ENCODE peak calls at places on chromosomes 16 and 17, in four cellular contexts. S, O, Q and P are unnamed samples.

GRCh38 chr16:85245307-85246172 is 133.3 kb upstream of the CIBAR2 start:
- DNase-seq in Q (peak; percentile 73), O (peak; percentile 76), S (peak; percentile 69), P (peak; percentile 51)

GRCh38 chr17:80826955-80827645 is 164.5 kb upstream of the CHMP6 start:
- DNase-seq in O (no peak), Q (no peak), S (peak; percentile 67), P (no peak)

GRCh38 chr16:27748868-27749546 is 199.1 kb downstream of the KATNIP start:
- DNase-seq in Q (peak; percentile 44), O (peak; percentile 89), S (peak; percentile 37), P (peak; percentile 25)

GRCh38 chr17:77145635-77146632 is 5.2 kb downstream of the SEC14L1 start:
- DNase-seq in O (no peak), Q (peak; percentile 34), S (no peak), P (peak; percentile 70)

GRCh38 chr17:40157972-40158371 is 17.6 kb downstream of the CASC3 start:
- DNase-seq in O (no peak), S (no peak), Q (no peak), P (no peak)

GRCh38 chr17:3681565-3681964 is 13.0 kb downstream of the EMC6 start:
- DNase-seq in O (no peak), S (no peak), Q (no peak), P (no peak)

GRCh38 chr17:82246365-82247174 is 17.7 kb downstream of the SLC16A3 start:
- DNase-seq in S (peak; percentile 79), Q (no peak), O (no peak), P (no peak)

GRCh38 chr16:58471209-58471975 is 28.6 kb upstream of the NDRG4 start:
- DNase-seq in S (no peak), O (no peak), Q (no peak), P (no peak)

GRCh38 chr16:73753931-73754330 is 542.7 kb upstream of the PSMD7 start:
- DNase-seq in O (no peak), Q (no peak), S (no peak), P (no peak)

GRCh38 chr17:63116967-63117366 is 150.9 kb downstream of the TANC2 start:
- DNase-seq in Q (no peak), O (no peak), S (peak; percentile 17), P (no peak)

GRCh38 chr17:78498848-78499247 is 78.3 kb downstream of the DNAH17 start:
- DNase-seq in S (no peak), O (no peak), Q (no peak), P (no peak)

GRCh38 chr17:14793237-14793636 is 471.9 kb downstream of the PMP22 start:
- DNase-seq in S (no peak), Q (no peak), O (no peak), P (no peak)

GRCh38 chr17:68861602-68862001 is 93.6 kb downstream of the ABCA8 start:
- DNase-seq in Q (no peak), S (no peak), O (no peak), P (no peak)

GRCh38 chr17:67656494-67657203 is 61.1 kb upstream of the NOL11 start:
- DNase-seq in O (no peak), S (no peak), Q (no peak), P (no peak)

GRCh38 chr16:11218324-11218962 is 37.6 kb downstream of the SOCS1 start:
- DNase-seq in S (peak; percentile 38), Q (no peak), O (no peak), P (no peak)

GRCh38 chr16:782766-783403 is 5.3 kb downstream of the RPUSD1 start:
- DNase-seq in Q (no peak), O (no peak), S (no peak), P (no peak)

GRCh38 chr17:44137891-44138709 is 3.6 kb upstream of the HROB start:
- DNase-seq in S (peak; percentile 98), Q (peak; percentile 60), O (peak; percentile 95), P (peak; percentile 87)

GRCh38 chr16:72938426-72939164 is 109.3 kb downstream of the ZFHX3 start:
- DNase-seq in S (peak; percentile 59), Q (no peak), O (no peak), P (no peak)

GRCh38 chr17:57622886-57623433 is 122.1 kb downstream of the CCDC182 start:
- DNase-seq in Q (no peak), O (no peak), S (peak; percentile 42), P (peak; percentile 43)

DNA sequence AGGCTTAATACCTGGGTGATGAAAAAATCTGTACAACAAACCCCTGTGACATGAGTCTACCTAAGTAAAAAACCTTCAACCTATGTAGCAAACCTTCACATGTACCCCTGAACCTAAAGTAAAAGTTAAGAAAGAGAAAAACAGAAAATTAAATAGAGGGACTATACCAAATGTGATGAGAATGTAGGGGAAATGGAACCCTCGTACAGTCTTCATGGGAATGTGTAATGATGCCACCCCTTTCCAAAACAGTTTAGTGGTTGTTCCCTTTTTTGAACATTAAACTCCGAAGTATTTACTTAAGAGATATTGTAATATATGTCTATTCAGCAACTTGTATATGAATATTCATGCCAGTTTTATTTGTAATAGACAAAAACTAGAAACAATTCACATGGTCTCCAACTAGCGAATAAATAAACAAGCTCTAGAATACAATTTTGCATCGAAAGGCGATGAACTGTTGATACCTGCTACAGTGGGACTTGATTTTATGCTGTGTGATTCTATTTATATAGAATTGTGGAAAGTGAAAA is 34.1 kb downstream of the AHSP start:
- DNase-seq in S (no peak), Q (no peak), O (no peak), P (no peak)
- TF ChIP-seq NR3C1 in S (no peak), Q (no peak), O (no peak), P (no peak)

DNA sequence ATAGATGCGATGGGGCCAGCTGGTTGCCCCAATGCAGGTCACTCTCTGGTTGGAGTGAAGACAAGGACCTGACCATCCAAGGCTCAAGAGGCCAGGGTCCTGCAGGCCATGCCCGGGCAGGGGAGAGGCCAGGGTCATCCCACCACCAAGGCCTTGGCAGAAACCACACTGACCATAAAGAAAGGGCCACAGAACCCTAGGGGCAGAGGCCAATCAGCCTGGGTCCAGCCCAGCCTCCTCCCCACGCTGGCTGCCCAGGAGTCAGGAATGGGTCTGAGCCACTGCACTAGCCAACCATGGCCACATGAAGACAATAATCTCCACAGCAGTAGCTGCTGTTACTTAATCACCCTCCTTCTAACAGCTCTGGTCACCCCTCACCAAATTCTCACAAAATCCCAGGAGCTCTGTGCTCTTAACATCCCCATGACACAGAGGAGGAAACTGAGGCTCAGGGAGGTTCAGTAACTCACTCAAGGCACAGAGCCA is 10.2 kb upstream of the BCAR1 start:
- DNase-seq in S (no peak), Q (no peak), O (no peak), P (no peak)
- TF ChIP-seq NR3C1 in S (no peak), Q (no peak), O (no peak), P (no peak)

DNA sequence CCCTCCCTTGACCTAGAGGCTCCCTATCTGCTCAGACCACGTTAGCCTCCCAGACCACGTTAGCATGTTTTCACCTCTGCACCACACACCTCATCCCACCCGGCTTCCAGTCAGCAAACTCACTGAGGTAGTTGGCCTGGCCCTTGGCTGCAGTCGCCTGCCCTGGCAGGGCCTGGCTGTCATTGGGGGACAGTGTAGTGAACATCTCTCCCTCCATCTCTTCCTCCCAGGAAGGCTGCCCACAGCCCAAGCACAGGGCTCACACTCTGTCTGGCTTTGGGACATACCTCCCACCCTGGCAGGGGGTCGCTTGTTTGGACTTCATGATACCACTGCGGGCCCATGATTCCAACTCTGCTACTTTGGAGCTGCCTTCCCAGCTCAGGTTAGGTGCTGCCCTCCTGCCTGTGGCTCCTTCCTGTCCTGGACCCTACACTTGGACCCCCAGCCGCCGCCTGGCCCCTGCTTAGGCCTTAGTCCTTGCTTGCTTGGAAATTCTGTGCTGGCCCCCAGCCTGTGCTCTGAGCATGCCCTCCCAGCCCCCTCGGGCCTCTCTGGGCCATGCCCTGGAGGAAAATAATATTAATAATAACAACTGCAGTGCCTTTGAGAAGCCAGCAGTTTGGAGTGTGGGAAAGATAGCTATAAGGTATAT is 167.7 kb downstream of the COPRS start:
- DNase-seq in Q (no peak), O (peak; percentile 8), S (no peak), P (no peak)
- TF ChIP-seq NR3C1 in Q (no peak), O (no peak), S (no peak), P (no peak)

GRCh38 chr16:50398336-50398735 is 29.5 kb upstream of the BRD7 start:
- DNase-seq in Q (no peak), S (no peak), O (no peak), P (no peak)

GRCh38 chr16:50393461-50394214 is 24.9 kb upstream of the BRD7 start:
- DNase-seq in Q (no peak), S (no peak), O (no peak), P (no peak)

GRCh38 chr16:50394215-50394802 is 25.5 kb upstream of the BRD7 start:
- DNase-seq in S (no peak), Q (no peak), O (no peak), P (no peak)

GRCh38 chr16:50396770-50397525 is 28.2 kb upstream of the BRD7 start:
- DNase-seq in S (peak; percentile 58), O (no peak), Q (no peak), P (no peak)

DNA sequence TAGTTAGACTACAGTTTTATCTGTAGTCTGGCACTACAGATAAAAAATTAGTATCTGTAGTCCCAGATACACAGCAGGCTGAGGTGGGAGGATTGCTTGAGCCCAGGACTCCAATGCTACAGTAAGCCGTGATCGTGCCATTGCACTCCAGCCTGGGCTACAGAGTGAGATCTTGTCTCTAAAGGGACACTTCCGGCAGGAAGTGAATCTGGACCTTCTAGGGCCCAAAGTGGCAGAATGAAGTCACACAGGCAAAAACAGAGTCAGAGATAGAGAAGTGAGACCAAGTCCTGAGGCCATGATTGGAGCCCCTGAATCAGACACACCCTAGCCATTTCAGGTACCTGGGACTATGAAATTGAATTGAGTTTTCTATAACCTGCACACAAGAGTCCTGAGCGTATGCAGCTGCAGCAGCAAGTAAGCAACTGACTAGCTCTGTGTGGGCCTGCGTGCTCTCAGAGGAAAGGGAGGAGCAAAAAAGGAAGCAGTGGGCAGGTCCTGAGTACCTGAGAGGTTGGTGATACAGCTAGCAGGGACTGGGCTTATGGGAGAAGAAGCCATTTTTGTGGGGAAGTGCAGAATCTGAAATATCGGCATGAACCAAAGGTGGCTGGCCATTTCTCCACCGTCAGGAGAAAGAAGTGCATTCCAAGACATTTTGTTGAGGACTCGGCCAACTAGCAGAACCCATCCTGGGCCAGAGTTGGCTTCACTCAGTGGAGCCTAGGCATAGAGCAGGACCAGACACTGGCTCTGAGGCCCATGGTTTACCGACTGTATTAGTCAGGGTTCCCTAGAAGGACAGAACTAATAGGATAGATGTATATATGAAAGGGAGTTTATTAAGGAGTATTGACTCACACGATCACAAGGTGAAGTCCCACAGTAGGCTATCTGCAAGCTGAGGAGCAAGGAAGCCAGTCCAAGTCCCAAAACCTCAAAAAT is 27.2 kb upstream of the BRD7 start:
- DNase-seq in O (no peak), Q (no peak), S (no peak), P (no peak)
- TF ChIP-seq NR3C1 in O (no peak), Q (no peak), S (no peak), P (no peak)